ENCODE peak calls at places on chromosomes 2 and 18, in four cellular contexts. One of them, this sample, is unnamed.

GRCh38 chr2:30826481-30826880 is 19.2 kb upstream of the CAPN13 start:
- DNase-seq in kidney epithelial cell: no peak
- DNase-seq in cardiac muscle cell: no peak
- DNase-seq in AG10803: no peak
- DNase-seq in this sample: no peak

GRCh38 chr2:237294509-237294908 is 119.5 kb downstream of the COL6A3 start:
- DNase-seq in kidney epithelial cell: no peak
- DNase-seq in cardiac muscle cell: no peak
- DNase-seq in AG10803: no peak
- DNase-seq in this sample: no peak

GRCh38 chr2:230441188-230441897 is 25.3 kb downstream of the SP100 start:
- DNase-seq in kidney epithelial cell: no peak
- DNase-seq in cardiac muscle cell: peak
- DNase-seq in AG10803: peak
- DNase-seq in this sample: peak

GRCh38 chr2:181250691-181251090 is 206.5 kb upstream of the ITGA4 start:
- DNase-seq in kidney epithelial cell: no peak
- DNase-seq in cardiac muscle cell: peak
- DNase-seq in AG10803: peak
- DNase-seq in this sample: no peak

GRCh38 chr2:17460401-17461086 is 57.7 kb downstream of the RAD51AP2 start:
- DNase-seq in kidney epithelial cell: no peak
- DNase-seq in cardiac muscle cell: no peak
- DNase-seq in AG10803: no peak
- DNase-seq in this sample: no peak

GRCh38 chr2:68250196-68250595 is 2.1 kb downstream of the PPP3R1 start:
- DNase-seq in kidney epithelial cell: no peak
- DNase-seq in cardiac muscle cell: no peak
- DNase-seq in AG10803: no peak
- DNase-seq in this sample: no peak

GRCh38 chr2:28544915-28545589 is 49.2 kb downstream of the PLB1 start:
- DNase-seq in kidney epithelial cell: no peak
- DNase-seq in cardiac muscle cell: no peak
- DNase-seq in AG10803: no peak
- DNase-seq in this sample: peak

GRCh38 chr2:127195140-127196074 is 24.7 kb downstream of the CYP27C1 start:
- DNase-seq in kidney epithelial cell: no peak
- DNase-seq in cardiac muscle cell: no peak
- DNase-seq in AG10803: no peak
- DNase-seq in this sample: no peak

GRCh38 chr2:112730791-112731190 is 10.0 kb downstream of the NT5DC4 start:
- DNase-seq in kidney epithelial cell: no peak
- DNase-seq in cardiac muscle cell: no peak
- DNase-seq in AG10803: no peak
- DNase-seq in this sample: no peak

GRCh38 chr2:24704682-24705081 is 88.5 kb downstream of the PTRHD1 start:
- DNase-seq in kidney epithelial cell: no peak
- DNase-seq in cardiac muscle cell: no peak
- DNase-seq in AG10803: peak
- DNase-seq in this sample: no peak

GRCh38 chr2:191713837-191714236 is 35.9 kb downstream of the NABP1 start:
- DNase-seq in kidney epithelial cell: no peak
- DNase-seq in cardiac muscle cell: no peak
- DNase-seq in AG10803: no peak
- DNase-seq in this sample: peak

GRCh38 chr2:51258301-51258700 is 226.4 kb upstream of the NRXN1 start:
- DNase-seq in kidney epithelial cell: no peak
- DNase-seq in cardiac muscle cell: no peak
- DNase-seq in AG10803: no peak
- DNase-seq in this sample: no peak

GRCh38 chr2:214193943-214194342 is 216.9 kb upstream of the VWC2L start:
- DNase-seq in kidney epithelial cell: peak
- DNase-seq in cardiac muscle cell: no peak
- DNase-seq in AG10803: peak
- DNase-seq in this sample: no peak

GRCh38 chr2:199160677-199161465 is 296.9 kb downstream of the SATB2 start:
- DNase-seq in kidney epithelial cell: peak
- DNase-seq in cardiac muscle cell: peak
- DNase-seq in AG10803: peak
- DNase-seq in this sample: no peak

GRCh38 chr2:17538844-17539554 is 1.5 kb upstream of the VSNL1 start:
- DNase-seq in kidney epithelial cell: no peak
- DNase-seq in cardiac muscle cell: peak
- DNase-seq in AG10803: peak
- DNase-seq in this sample: peak

GRCh38 chr2:233032551-233033320 is at the start of gene NEU2:
- DNase-seq in kidney epithelial cell: no peak
- DNase-seq in cardiac muscle cell: no peak
- DNase-seq in AG10803: peak
- DNase-seq in this sample: no peak

GRCh38 chr2:860259-860855 is 90.3 kb upstream of the SNTG2 start:
- DNase-seq in kidney epithelial cell: no peak
- DNase-seq in cardiac muscle cell: no peak
- DNase-seq in AG10803: no peak
- DNase-seq in this sample: no peak
- TF ChIP-seq CTCF in kidney epithelial cell: no peak
- TF ChIP-seq CTCF in cardiac muscle cell: no peak
- TF ChIP-seq CTCF in AG10803: no peak
- TF ChIP-seq CTCF in this sample: no peak

GRCh38 chr2:626491-627339 is 50.5 kb downstream of the TMEM18 start:
- DNase-seq in kidney epithelial cell: no peak
- DNase-seq in cardiac muscle cell: no peak
- DNase-seq in AG10803: no peak
- DNase-seq in this sample: no peak
- TF ChIP-seq CTCF in kidney epithelial cell: no peak
- TF ChIP-seq CTCF in cardiac muscle cell: no peak
- TF ChIP-seq CTCF in AG10803: no peak
- TF ChIP-seq CTCF in this sample: no peak

GRCh38 chr2:60565472-60565871 is 12.0 kb upstream of the BCL11A start:
- DNase-seq in kidney epithelial cell: no peak
- DNase-seq in cardiac muscle cell: peak
- DNase-seq in AG10803: peak
- DNase-seq in this sample: peak
- TF ChIP-seq CTCF in kidney epithelial cell: peak
- TF ChIP-seq CTCF in cardiac muscle cell: peak
- TF ChIP-seq CTCF in AG10803: peak
- TF ChIP-seq CTCF in this sample: peak

GRCh38 chr18:9105420-9105819 is 2.9 kb downstream of the NDUFV2 start:
- DNase-seq in kidney epithelial cell: no peak
- DNase-seq in cardiac muscle cell: no peak
- DNase-seq in AG10803: no peak
- DNase-seq in this sample: no peak

GRCh38 chr18:9102391-9103216 is at the start of gene NDUFV2:
- DNase-seq in kidney epithelial cell: peak
- DNase-seq in cardiac muscle cell: peak
- DNase-seq in AG10803: peak
- DNase-seq in this sample: peak

GRCh38 chr18:9104244-9104901 is 1.9 kb downstream of the NDUFV2 start:
- DNase-seq in kidney epithelial cell: no peak
- DNase-seq in cardiac muscle cell: no peak
- DNase-seq in AG10803: no peak
- DNase-seq in this sample: no peak

GRCh38 chr18:9101730-9102390 is 639 bp upstream of the NDUFV2 start:
- DNase-seq in kidney epithelial cell: peak
- DNase-seq in cardiac muscle cell: peak
- DNase-seq in AG10803: peak
- DNase-seq in this sample: peak

DNA sequence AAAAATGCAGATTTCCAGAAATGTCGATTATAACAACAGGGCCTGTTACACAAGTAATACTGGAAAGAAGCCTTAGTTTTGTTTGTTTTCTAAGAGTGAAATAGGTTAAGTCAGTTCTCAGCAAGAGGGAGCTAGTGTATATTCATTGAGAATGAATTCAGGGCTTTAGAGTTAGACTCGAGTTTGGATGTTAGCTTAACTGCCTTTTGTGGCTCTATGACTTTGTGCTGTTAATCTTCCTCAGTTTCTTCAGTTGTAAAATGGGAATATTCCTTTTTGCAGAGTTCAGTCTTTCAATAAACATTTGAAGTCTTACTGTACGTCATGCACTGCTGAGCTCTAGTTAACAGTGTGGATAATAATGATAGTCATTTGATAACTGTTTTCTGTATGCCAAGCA is 989 bp downstream of the NDUFV2 start:
- DNase-seq in kidney epithelial cell: no peak
- DNase-seq in cardiac muscle cell: peak
- DNase-seq in AG10803: peak
- DNase-seq in this sample: no peak
- TF ChIP-seq CTCF in kidney epithelial cell: peak
- TF ChIP-seq CTCF in cardiac muscle cell: peak
- TF ChIP-seq CTCF in AG10803: peak
- TF ChIP-seq CTCF in this sample: no peak

GRCh38 chr2:179449010-179449409 is 184.4 kb upstream of the SESTD1 start:
- DNase-seq in kidney epithelial cell: no peak
- DNase-seq in cardiac muscle cell: no peak
- DNase-seq in AG10803: no peak
- DNase-seq in this sample: peak

GRCh38 chr2:179447426-179447825 is 182.8 kb upstream of the SESTD1 start:
- DNase-seq in kidney epithelial cell: no peak
- DNase-seq in cardiac muscle cell: no peak
- DNase-seq in AG10803: no peak
- DNase-seq in this sample: no peak

GRCh38 chr2:179444056-179444455 is 179.4 kb upstream of the SESTD1 start:
- DNase-seq in kidney epithelial cell: no peak
- DNase-seq in cardiac muscle cell: peak
- DNase-seq in AG10803: peak
- DNase-seq in this sample: no peak

GRCh38 chr2:179446475-179447141 is 182.0 kb upstream of the SESTD1 start:
- DNase-seq in kidney epithelial cell: no peak
- DNase-seq in cardiac muscle cell: no peak
- DNase-seq in AG10803: no peak
- DNase-seq in this sample: no peak

GRCh38 chr2:179447839-179448447 is 183.3 kb upstream of the SESTD1 start:
- DNase-seq in kidney epithelial cell: no peak
- DNase-seq in cardiac muscle cell: no peak
- DNase-seq in AG10803: no peak
- DNase-seq in this sample: no peak
- TF ChIP-seq CTCF in kidney epithelial cell: peak
- TF ChIP-seq CTCF in cardiac muscle cell: no peak
- TF ChIP-seq CTCF in AG10803: peak
- TF ChIP-seq CTCF in this sample: no peak